ENCODE peak calls at places on chromosomes 6 and 20, in five cellular contexts. W is fibroblast of lung, J is EH, K is IMR-90, U is NCI-H1092 treated with DMSO at 0.1 percent for 48 hours. H is an unnamed sample.

GRCh38 chr20:19735446-19735845 is 22.6 kb upstream of the RIN2 start:
- DNase-seq in W (peak), J (peak), K (peak), U (peak), H (peak)

GRCh38 chr6:149686230-149686629 is 31.7 kb downstream of the LATS1 start:
- DNase-seq in W (no peak), J (no peak), K (no peak), U (no peak), H (no peak)

GRCh38 chr6:16822529-16822928 is 61.3 kb upstream of the ATXN1 start:
- DNase-seq in W (no peak), J (no peak), K (no peak), U (no peak), H (no peak)

GRCh38 chr6:52373294-52373693 is 11.3 kb downstream of the PAQR8 start:
- DNase-seq in W (no peak), J (no peak), K (no peak), U (no peak), H (no peak)

GRCh38 chr20:433300-433975 is 25.3 kb downstream of the RBCK1 start:
- DNase-seq in W (no peak), J (peak), K (no peak), U (no peak), H (no peak)

GRCh38 chr6:1838604-1839003 is 228.9 kb downstream of the FOXC1 start:
- DNase-seq in W (no peak), J (peak), K (peak), U (no peak), H (no peak)

GRCh38 chr6:98498891-98499290 is 335.5 kb upstream of the POU3F2 start:
- DNase-seq in W (no peak), J (no peak), K (no peak), U (no peak), H (no peak)

GRCh38 chr6:30826961-30827342 is 57.4 kb upstream of the DDR1 start:
- DNase-seq in W (no peak), J (no peak), K (no peak), U (no peak), H (no peak)

GRCh38 chr20:51378171-51378928 is 164.2 kb downstream of the NFATC2 start:
- DNase-seq in W (no peak), J (no peak), K (no peak), U (peak), H (no peak)

GRCh38 chr6:42007753-42008528 is 42.4 kb upstream of the TAF8 start:
- DNase-seq in W (no peak), J (no peak), K (no peak), U (no peak), H (no peak)

GRCh38 chr20:29318871-29319461 is 1938.5 kb upstream of the DEFB115 start:
- DNase-seq in W (no peak), J (no peak), K (no peak), U (no peak), H (no peak)

H was measured in right lobe of liver.